ENCODE peak calls at places on chromosomes 7 and 10, in four cellular contexts. A is gastrocnemius medialis, E is dorsolateral prefrontal cortex, M is psoas muscle. R is an unnamed sample.

GRCh38 chr7:29109815-29110385 is 36.4 kb downstream of the CPVL start:
- DNase-seq in A (no peak), E (no peak), M (no peak), R (no peak)

GRCh38 chr10:51860257-51860656 is 160.9 kb upstream of the CSTF2T start:
- DNase-seq in A (peak; percentile 71), E (no peak), M (peak; percentile 30), R (no peak)

GRCh38 chr7:6271091-6271658 is 1.2 kb downstream of the CYTH3 start:
- DNase-seq in A (peak; percentile 55), E (peak; percentile 76), M (peak; percentile 49), R (peak; percentile 40)

GRCh38 chr10:91700273-91700672 is 67.4 kb upstream of the PPP1R3C start:
- DNase-seq in A (no peak), E (no peak), M (no peak), R (no peak)

GRCh38 chr10:90614631-90615030 is 243.2 kb downstream of the HTR7 start:
- DNase-seq in A (no peak), E (no peak), M (no peak), R (no peak)

GRCh38 chr10:14293516-14293915 is 37.2 kb downstream of the FRMD4A start:
- DNase-seq in A (no peak), E (no peak), M (no peak), R (no peak)

GRCh38 chr7:35399840-35400239 is 145.9 kb upstream of the TBX20 start:
- DNase-seq in A (no peak), E (no peak), M (no peak), R (no peak)

GRCh38 chr7:51352174-51353145 is 35.9 kb upstream of the COBL start:
- DNase-seq in A (no peak), E (no peak), M (no peak), R (no peak)

GRCh38 chr10:51244308-51244707 is 170.0 kb downstream of the PRKG1 start:
- DNase-seq in A (no peak), E (no peak), M (no peak), R (no peak)

GRCh38 chr7:127514499-127514898 is 70.9 kb downstream of the GCC1 start:
- DNase-seq in A (no peak), E (no peak), M (no peak), R (peak; percentile 30)

GRCh38 chr7:45190406-45191165 is 33.0 kb downstream of the RAMP3 start:
- DNase-seq in A (no peak), E (peak; percentile 32), M (no peak), R (no peak)

GRCh38 chr10:7932301-7933036 is 114.2 kb downstream of the TAF3 start:
- DNase-seq in A (no peak), E (no peak), M (no peak), R (no peak)

DNA sequence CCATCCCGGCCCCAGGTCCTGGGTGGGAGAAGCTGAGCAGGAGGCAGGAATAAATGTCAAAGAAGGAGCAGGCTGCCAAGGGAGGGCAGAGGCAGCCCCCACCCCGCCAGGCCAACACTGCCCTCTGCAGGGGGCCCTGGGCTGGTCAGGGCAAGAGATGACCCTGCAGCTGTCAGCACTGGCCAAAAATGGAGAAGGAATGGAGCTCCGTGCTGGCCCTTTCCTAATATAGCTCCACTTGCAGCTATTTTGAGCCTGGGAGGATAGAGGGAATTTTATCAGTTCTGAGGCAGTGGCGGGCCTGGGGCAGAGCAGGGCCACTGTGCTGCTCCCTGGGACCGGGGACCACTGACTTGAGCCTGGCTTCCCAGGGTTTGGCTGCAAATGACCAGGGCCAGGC is 16.0 kb downstream of the LDB3 start:
- DNase-seq in A (peak; percentile 47), E (peak; percentile 74), M (peak; percentile 75), R (no peak)
- TF ChIP-seq CTCF in A (peak; percentile 87), E (peak; percentile 73), M (peak; percentile 80), R (peak; percentile 35)

GRCh38 chr7:73841689-73842247 is 548 bp downstream of the METTL27 start:
- DNase-seq in A (no peak), E (no peak), M (no peak), R (no peak)

GRCh38 chr7:73838642-73839041 is 3.7 kb downstream of the METTL27 start:
- DNase-seq in A (no peak), E (no peak), M (no peak), R (no peak)

GRCh38 chr7:73839290-73839689 is 3.0 kb downstream of the METTL27 start:
- DNase-seq in A (no peak), E (no peak), M (no peak), R (no peak)

GRCh38 chr7:73840715-73841379 is 1.5 kb downstream of the METTL27 start:
- DNase-seq in A (no peak), E (no peak), M (no peak), R (no peak)

GRCh38 chr7:73839743-73840714 is 2.3 kb downstream of the METTL27 start:
- DNase-seq in A (no peak), E (no peak), M (no peak), R (no peak)
- TF ChIP-seq CTCF in A (no peak), E (no peak), M (no peak), R (no peak)

DNA sequence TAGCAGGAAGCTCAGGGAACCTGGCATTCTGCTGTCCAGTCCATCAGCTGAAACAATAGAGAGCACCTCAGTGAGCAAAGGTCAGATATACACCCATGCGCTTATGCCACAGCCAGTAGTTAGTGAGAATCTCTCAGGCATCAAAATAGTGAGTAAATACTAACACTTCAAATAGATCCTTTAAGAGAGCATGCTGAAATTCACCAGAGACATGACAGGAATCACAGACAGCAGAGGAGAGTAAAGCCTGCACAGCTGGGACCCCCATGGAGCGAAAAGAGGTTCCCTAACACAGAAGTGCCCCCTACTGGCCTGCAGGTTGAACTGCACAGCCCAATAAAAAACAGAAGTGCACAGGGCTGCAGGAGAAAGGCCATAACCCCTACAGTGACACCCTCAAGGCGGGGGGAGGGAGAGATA is 57.6 kb upstream of the ANTXRL start:
- DNase-seq in A (no peak), E (peak; percentile 30), M (no peak), R (peak; percentile 55)
- TF ChIP-seq CTCF in A (peak; percentile 16), E (no peak), M (peak; percentile 16), R (peak; percentile 64)

DNA sequence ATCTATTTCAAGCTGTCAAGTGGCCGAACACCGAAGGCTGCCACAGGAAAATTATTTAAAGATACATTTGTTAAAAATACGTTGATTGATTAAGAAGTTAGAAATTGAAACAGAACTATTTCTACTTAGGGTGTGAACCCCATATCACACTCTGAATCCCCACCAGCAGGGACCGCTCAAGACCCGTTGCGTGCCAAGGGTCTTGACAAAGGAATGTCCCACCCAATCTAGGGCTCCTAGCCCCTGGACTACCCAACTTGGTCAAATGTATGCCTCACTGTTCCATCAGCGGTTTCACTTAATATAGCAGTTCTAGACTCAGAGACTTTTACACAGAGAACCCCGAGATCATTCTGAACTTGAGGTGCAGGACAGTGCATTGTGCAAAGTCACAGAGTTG is 11.6 kb upstream of the PFKFB3 start:
- DNase-seq in A (no peak), E (peak; percentile 2), M (no peak), R (no peak)
- TF ChIP-seq CTCF in A (no peak), E (no peak), M (no peak), R (no peak)

GRCh38 chr7:84510501-84510900 is 315.9 kb upstream of the SEMA3A start:
- DNase-seq in A (no peak), E (no peak), M (no peak), R (no peak)
- TF ChIP-seq CTCF in A (no peak), E (no peak), M (no peak), R (no peak)

GRCh38 chr7:83366629-83367028 is 203.9 kb upstream of the PCLO start:
- DNase-seq in A (no peak), E (no peak), M (no peak), R (no peak)

GRCh38 chr7:83362786-83363185 is 200.1 kb upstream of the PCLO start:
- DNase-seq in A (no peak), E (no peak), M (no peak), R (no peak)

DNA sequence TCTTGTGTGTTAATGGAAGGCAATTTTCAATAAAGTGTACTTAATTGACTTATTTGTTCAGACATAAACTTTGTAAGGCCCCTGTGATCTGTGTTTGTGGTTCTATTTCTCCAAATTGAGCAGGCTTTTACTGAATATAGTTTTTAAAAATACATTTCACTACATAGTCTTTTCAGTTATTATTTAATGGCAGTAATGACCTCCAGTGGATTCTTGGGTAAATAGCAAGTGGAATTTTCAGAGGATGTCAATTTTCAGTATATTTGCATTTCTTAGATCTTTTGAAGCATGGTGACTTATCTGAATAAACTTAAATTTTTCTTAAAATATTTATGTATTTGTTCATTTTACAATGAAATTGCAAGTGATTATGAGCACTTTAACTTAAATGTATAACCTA is 203.1 kb upstream of the PCLO start:
- DNase-seq in A (no peak), E (no peak), M (no peak), R (no peak)
- TF ChIP-seq CTCF in A (no peak), E (peak; percentile 15), M (no peak), R (no peak)

GRCh38 chr7:91046322-91047088 is 217.7 kb upstream of the FZD1 start:
- DNase-seq in A (no peak), E (no peak), M (no peak), R (no peak)
- TF ChIP-seq CTCF in A (no peak), E (peak; percentile 32), M (peak; percentile 15), R (peak; percentile 29)

GRCh38 chr10:49273626-49274025 is 25.3 kb upstream of the C10orf71 start:
- DNase-seq in A (no peak), E (no peak), M (no peak), R (no peak)
- TF ChIP-seq CTCF in A (no peak), E (no peak), M (no peak), R (no peak)

GRCh38 chr10:28541695-28542365 is 8.9 kb downstream of the WAC start:
- DNase-seq in A (no peak), E (no peak), M (no peak), R (no peak)
- TF ChIP-seq CTCF in A (no peak), E (peak; percentile 24), M (no peak), R (no peak)

DNA sequence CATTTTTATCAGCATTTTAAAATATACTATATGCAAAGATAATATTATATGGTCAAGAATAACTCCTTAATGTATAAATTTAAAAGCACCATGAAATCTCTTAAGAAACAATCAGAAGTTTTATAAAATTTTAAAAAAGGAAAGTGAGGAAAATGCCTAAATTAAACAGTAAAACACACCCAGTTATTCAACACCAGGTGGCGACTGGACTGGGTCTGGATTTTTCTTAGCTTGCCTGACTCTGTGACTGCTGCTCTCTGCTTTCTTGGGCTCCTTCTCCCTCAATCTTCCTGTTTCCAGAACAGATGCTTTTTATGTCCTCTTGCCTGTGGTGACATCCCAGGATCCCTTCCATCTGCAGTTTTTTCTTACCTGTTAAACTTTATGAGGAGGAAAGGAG is 200.3 kb downstream of the BICC1 start:
- DNase-seq in A (no peak), E (no peak), M (no peak), R (no peak)
- TF ChIP-seq CTCF in A (no peak), E (no peak), M (no peak), R (no peak)